ENCODE peak calls at places on chromosome 18, in five cellular contexts. One of them, this sample, is unnamed. For H3K36me3 and H3K27me3, the result is how much of the 10 kb centered on the place peaks cover.

GRCh38 chr18:10524507-10525425 is 1.1 kb upstream of the NAPG start:
- DNase-seq in effector memory CD4-positive, alpha-beta T cell: no peak
- DNase-seq in aorta: no peak
- DNase-seq in uterus: peak
- DNase-seq in psoas muscle: no peak
- DNase-seq in this sample: peak

GRCh38 chr18:21386523-21387240 is 144.7 kb downstream of the GREB1L start:
- DNase-seq in effector memory CD4-positive, alpha-beta T cell: no peak
- DNase-seq in aorta: no peak
- DNase-seq in uterus: no peak
- DNase-seq in psoas muscle: no peak
- DNase-seq in this sample: no peak

GRCh38 chr18:32201936-32202335 is 12.1 kb downstream of the MEP1B start:
- DNase-seq in effector memory CD4-positive, alpha-beta T cell: no peak
- DNase-seq in aorta: no peak
- DNase-seq in uterus: no peak
- DNase-seq in psoas muscle: no peak
- DNase-seq in this sample: no peak

GRCh38 chr18:68519341-68519740 is 195.6 kb downstream of the TMX3 start:
- DNase-seq in effector memory CD4-positive, alpha-beta T cell: no peak
- DNase-seq in aorta: no peak
- DNase-seq in uterus: no peak
- DNase-seq in psoas muscle: no peak
- DNase-seq in this sample: no peak

GRCh38 chr18:7467708-7468466 is 99.2 kb upstream of the PTPRM start:
- DNase-seq in effector memory CD4-positive, alpha-beta T cell: no peak
- DNase-seq in aorta: no peak
- DNase-seq in uterus: no peak
- DNase-seq in psoas muscle: no peak
- DNase-seq in this sample: no peak

GRCh38 chr18:8373486-8373885 is 235.8 kb upstream of the RAB12 start:
- DNase-seq in effector memory CD4-positive, alpha-beta T cell: no peak
- DNase-seq in aorta: no peak
- DNase-seq in uterus: no peak
- DNase-seq in psoas muscle: no peak
- DNase-seq in this sample: no peak

GRCh38 chr18:51724790-51725721 is 527.6 kb upstream of the MEX3C start:
- DNase-seq in effector memory CD4-positive, alpha-beta T cell: no peak
- DNase-seq in aorta: no peak
- DNase-seq in uterus: no peak
- DNase-seq in psoas muscle: no peak
- DNase-seq in this sample: no peak

GRCh38 chr18:12726774-12727550 is 24.1 kb downstream of the PSMG2 start:
- DNase-seq in effector memory CD4-positive, alpha-beta T cell: peak
- DNase-seq in aorta: no peak
- DNase-seq in uterus: peak
- DNase-seq in psoas muscle: no peak
- DNase-seq in this sample: no peak

GRCh38 chr18:73896685-73897084 is 250.9 kb downstream of the FBXO15 start:
- DNase-seq in effector memory CD4-positive, alpha-beta T cell: no peak
- DNase-seq in aorta: no peak
- DNase-seq in uterus: no peak
- DNase-seq in psoas muscle: no peak
- DNase-seq in this sample: no peak

GRCh38 chr18:76988015-76988826 is 144.4 kb downstream of the MBP start:
- DNase-seq in effector memory CD4-positive, alpha-beta T cell: no peak
- DNase-seq in aorta: no peak
- DNase-seq in uterus: no peak
- DNase-seq in psoas muscle: peak
- DNase-seq in this sample: no peak

GRCh38 chr18:45287531-45287930 is 327.7 kb upstream of the SLC14A2 start:
- DNase-seq in effector memory CD4-positive, alpha-beta T cell: no peak
- DNase-seq in aorta: no peak
- DNase-seq in uterus: no peak
- DNase-seq in psoas muscle: no peak
- DNase-seq in this sample: no peak

GRCh38 chr18:41881285-41881684 is 73.7 kb upstream of the PIK3C3 start:
- DNase-seq in effector memory CD4-positive, alpha-beta T cell: no peak
- DNase-seq in aorta: no peak
- DNase-seq in uterus: no peak
- DNase-seq in psoas muscle: no peak
- DNase-seq in this sample: peak

GRCh38 chr18:3985664-3986063 is 469.4 kb downstream of the DLGAP1 start:
- DNase-seq in effector memory CD4-positive, alpha-beta T cell: no peak
- DNase-seq in aorta: no peak
- DNase-seq in uterus: no peak
- DNase-seq in psoas muscle: no peak
- DNase-seq in this sample: no peak

GRCh38 chr18:70044626-70045025 is 97.0 kb upstream of the CD226 start:
- DNase-seq in effector memory CD4-positive, alpha-beta T cell: no peak
- DNase-seq in aorta: no peak
- DNase-seq in uterus: no peak
- DNase-seq in psoas muscle: no peak
- DNase-seq in this sample: peak

GRCh38 chr18:45402485-45403056 is 212.7 kb upstream of the SLC14A2 start:
- DNase-seq in effector memory CD4-positive, alpha-beta T cell: no peak
- DNase-seq in aorta: no peak
- DNase-seq in uterus: no peak
- DNase-seq in psoas muscle: no peak
- DNase-seq in this sample: peak

GRCh38 chr18:23176701-23177432 is 41.6 kb downstream of the CABLES1 start:
- DNase-seq in effector memory CD4-positive, alpha-beta T cell: no peak
- DNase-seq in aorta: no peak
- DNase-seq in uterus: no peak
- DNase-seq in psoas muscle: no peak
- DNase-seq in this sample: no peak

GRCh38 chr18:5051207-5051606 is 145.8 kb downstream of the AKAIN1 start:
- DNase-seq in effector memory CD4-positive, alpha-beta T cell: no peak
- DNase-seq in aorta: no peak
- DNase-seq in uterus: no peak
- DNase-seq in psoas muscle: no peak
- DNase-seq in this sample: no peak

GRCh38 chr18:50955246-50955645 is 12.6 kb upstream of the ELAC1 start:
- DNase-seq in effector memory CD4-positive, alpha-beta T cell: no peak
- DNase-seq in aorta: no peak
- DNase-seq in uterus: no peak
- DNase-seq in psoas muscle: no peak
- DNase-seq in this sample: no peak

GRCh38 chr18:25561923-25562322 is 210.0 kb upstream of the ZNF521 start:
- DNase-seq in effector memory CD4-positive, alpha-beta T cell: no peak
- DNase-seq in aorta: no peak
- DNase-seq in uterus: no peak
- DNase-seq in psoas muscle: no peak
- DNase-seq in this sample: peak

GRCh38 chr18:28048612-28049011 is 128.3 kb downstream of the CDH2 start:
- DNase-seq in effector memory CD4-positive, alpha-beta T cell: no peak
- DNase-seq in aorta: no peak
- DNase-seq in uterus: no peak
- DNase-seq in psoas muscle: no peak
- DNase-seq in this sample: no peak

GRCh38 chr18:31077883-31078282 is 24.3 kb downstream of the DSC2 start:
- DNase-seq in effector memory CD4-positive, alpha-beta T cell: no peak
- DNase-seq in aorta: no peak
- DNase-seq in uterus: no peak
- DNase-seq in psoas muscle: no peak
- DNase-seq in this sample: no peak

GRCh38 chr18:24799176-24799575 is 338.7 kb downstream of the HRH4 start:
- DNase-seq in effector memory CD4-positive, alpha-beta T cell: no peak
- DNase-seq in aorta: no peak
- DNase-seq in uterus: no peak
- DNase-seq in psoas muscle: no peak
- DNase-seq in this sample: no peak

GRCh38 chr18:55406374-55407045 is 181.5 kb downstream of the TCF4 start:
- DNase-seq in effector memory CD4-positive, alpha-beta T cell: no peak
- DNase-seq in aorta: no peak
- DNase-seq in uterus: no peak
- DNase-seq in psoas muscle: no peak
- DNase-seq in this sample: no peak

GRCh38 chr18:55404811-55405654 is 183.0 kb downstream of the TCF4 start:
- DNase-seq in effector memory CD4-positive, alpha-beta T cell: no peak
- DNase-seq in aorta: no peak
- DNase-seq in uterus: no peak
- DNase-seq in psoas muscle: no peak
- DNase-seq in this sample: no peak

GRCh38 chr18:55405655-55406373 is 182.2 kb downstream of the TCF4 start:
- DNase-seq in effector memory CD4-positive, alpha-beta T cell: no peak
- DNase-seq in aorta: peak
- DNase-seq in uterus: peak
- DNase-seq in psoas muscle: peak
- DNase-seq in this sample: peak

GRCh38 chr18:55407774-55408535 is 180.0 kb downstream of the TCF4 start:
- DNase-seq in effector memory CD4-positive, alpha-beta T cell: no peak
- DNase-seq in aorta: no peak
- DNase-seq in uterus: no peak
- DNase-seq in psoas muscle: no peak
- DNase-seq in this sample: no peak

DNA sequence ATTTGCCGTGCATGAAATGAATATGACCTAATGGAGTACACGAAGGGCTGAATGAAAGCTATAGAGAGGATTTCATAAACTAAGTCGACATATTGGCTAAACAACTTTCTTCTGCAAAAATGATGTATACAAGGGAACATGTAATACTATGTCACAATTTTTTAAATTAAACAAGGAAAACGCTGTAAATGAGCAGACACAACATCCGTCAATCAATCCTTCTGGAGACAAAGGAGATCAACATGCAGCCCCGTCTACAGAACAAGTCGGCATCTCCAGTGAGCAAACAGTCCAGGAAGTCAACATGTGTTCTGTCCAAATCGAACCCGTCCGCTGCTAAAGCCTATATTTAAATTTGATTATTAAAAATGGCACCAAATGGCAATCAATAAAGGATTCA is 180.8 kb downstream of the TCF4 start:
- DNase-seq in effector memory CD4-positive, alpha-beta T cell: no peak
- DNase-seq in aorta: no peak
- DNase-seq in uterus: no peak
- DNase-seq in psoas muscle: no peak
- DNase-seq in this sample: no peak
- H3K4me3 ChIP-seq in effector memory CD4-positive, alpha-beta T cell: no peak
- H3K4me3 ChIP-seq in aorta: no peak
- H3K4me3 ChIP-seq in uterus: no peak
- H3K4me3 ChIP-seq in psoas muscle: peak
- H3K4me3 ChIP-seq in this sample: peak

GRCh38 chr18:36392163-36392887 is 94.8 kb downstream of the FHOD3 start:
- DNase-seq in effector memory CD4-positive, alpha-beta T cell: no peak
- DNase-seq in aorta: no peak
- DNase-seq in uterus: no peak
- DNase-seq in psoas muscle: no peak
- DNase-seq in this sample: no peak
- H3K36me3 ChIP-seq in effector memory CD4-positive, alpha-beta T cell: under half
- H3K36me3 ChIP-seq in aorta: under half
- H3K36me3 ChIP-seq in uterus: under half
- H3K36me3 ChIP-seq in psoas muscle: under half
- H3K36me3 ChIP-seq in this sample: under half

DNA sequence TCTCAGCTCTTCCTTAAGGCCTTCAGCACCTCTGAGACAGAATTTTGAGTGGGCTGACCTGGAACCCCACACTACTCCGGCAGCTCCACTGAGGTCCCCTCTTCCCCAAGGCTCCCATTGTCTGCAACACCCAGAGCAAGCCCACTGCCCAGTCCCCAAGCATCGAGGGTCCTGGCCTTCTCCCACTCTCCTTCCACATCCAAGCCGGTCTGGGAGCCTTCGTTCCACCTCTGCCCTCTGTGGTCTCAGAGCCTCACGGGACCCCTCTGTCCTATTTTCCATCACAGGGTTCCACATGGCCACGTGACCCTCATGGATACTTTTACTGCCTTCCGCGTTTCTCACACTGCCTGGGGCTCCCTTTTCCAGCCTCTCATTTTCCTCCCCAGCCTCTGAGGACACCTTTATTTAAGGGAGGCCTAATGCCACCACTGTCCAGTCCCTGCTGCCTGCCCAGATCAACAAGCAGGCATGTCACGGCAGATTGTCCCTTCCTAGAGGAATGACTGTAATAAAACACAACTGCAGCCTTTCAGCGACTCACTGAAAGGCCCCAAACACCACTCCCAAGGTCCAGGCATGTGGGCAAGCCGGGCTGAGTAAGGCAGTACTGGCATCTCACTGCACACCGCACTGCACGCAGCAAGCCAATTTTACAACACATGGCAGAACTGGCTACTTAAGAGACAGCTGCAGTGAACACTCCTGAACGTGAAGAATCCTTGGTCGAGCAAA is 7.9 kb upstream of the SALL3 start:
- DNase-seq in effector memory CD4-positive, alpha-beta T cell: no peak
- DNase-seq in aorta: no peak
- DNase-seq in uterus: no peak
- DNase-seq in psoas muscle: no peak
- DNase-seq in this sample: no peak
- H3K27me3 ChIP-seq in effector memory CD4-positive, alpha-beta T cell: under half
- H3K27me3 ChIP-seq in aorta: under half
- H3K27me3 ChIP-seq in uterus: under half
- H3K27me3 ChIP-seq in psoas muscle: under half
- H3K27me3 ChIP-seq in this sample: under half

GRCh38 chr18:57805117-57805516 is 2.0 kb upstream of the ATP8B1 start:
- DNase-seq in effector memory CD4-positive, alpha-beta T cell: no peak
- DNase-seq in aorta: no peak
- DNase-seq in uterus: no peak
- DNase-seq in psoas muscle: no peak
- DNase-seq in this sample: no peak

GRCh38 chr18:57806891-57807280 is 3.8 kb upstream of the ATP8B1 start:
- DNase-seq in effector memory CD4-positive, alpha-beta T cell: no peak
- DNase-seq in aorta: no peak
- DNase-seq in uterus: no peak
- DNase-seq in psoas muscle: peak
- DNase-seq in this sample: peak

GRCh38 chr18:57806201-57806890 is 3.2 kb upstream of the ATP8B1 start:
- DNase-seq in effector memory CD4-positive, alpha-beta T cell: no peak
- DNase-seq in aorta: no peak
- DNase-seq in uterus: no peak
- DNase-seq in psoas muscle: no peak
- DNase-seq in this sample: no peak

GRCh38 chr18:57809190-57809589 is 6.1 kb upstream of the ATP8B1 start:
- DNase-seq in effector memory CD4-positive, alpha-beta T cell: no peak
- DNase-seq in aorta: no peak
- DNase-seq in uterus: no peak
- DNase-seq in psoas muscle: no peak
- DNase-seq in this sample: no peak

DNA sequence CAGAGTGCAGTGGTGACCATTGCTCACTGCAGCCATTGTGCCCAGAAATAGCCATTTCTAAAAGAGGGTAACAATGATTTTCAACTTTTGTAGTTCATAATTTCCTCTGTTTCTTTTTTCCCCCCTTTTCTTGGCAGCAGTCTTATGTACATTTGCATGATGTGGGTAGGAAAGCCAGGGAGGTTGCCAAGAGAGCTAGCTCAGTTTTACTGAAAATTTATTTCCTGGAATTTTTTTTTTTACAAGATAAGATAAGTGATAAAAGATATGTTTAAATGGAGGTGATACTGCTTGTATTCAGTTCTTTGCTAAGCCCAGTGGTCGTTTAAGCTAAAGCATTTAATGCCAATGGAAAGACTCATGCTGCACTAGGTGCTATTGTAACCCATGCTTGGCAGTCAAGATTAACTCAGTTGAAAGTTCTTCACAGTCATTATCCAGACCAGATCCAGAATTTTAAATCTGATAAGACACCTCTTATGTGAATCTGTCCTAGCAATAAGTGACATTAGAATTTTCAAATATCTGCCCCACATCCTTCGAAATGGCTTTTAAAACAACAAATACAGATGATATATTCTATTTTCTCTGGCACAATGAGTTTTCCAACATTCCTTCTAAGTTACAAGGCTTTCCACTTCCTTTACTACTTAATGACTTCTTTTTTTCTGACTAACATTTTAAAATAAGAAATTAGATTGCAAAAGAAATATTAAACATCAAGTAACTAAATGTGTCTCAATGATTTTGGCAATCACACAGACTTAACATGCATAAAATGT is 4.4 kb upstream of the ATP8B1 start:
- DNase-seq in effector memory CD4-positive, alpha-beta T cell: no peak
- DNase-seq in aorta: no peak
- DNase-seq in uterus: no peak
- DNase-seq in psoas muscle: no peak
- DNase-seq in this sample: no peak
- H3K4me3 ChIP-seq in effector memory CD4-positive, alpha-beta T cell: no peak
- H3K4me3 ChIP-seq in aorta: no peak
- H3K4me3 ChIP-seq in uterus: no peak
- H3K4me3 ChIP-seq in psoas muscle: no peak
- H3K4me3 ChIP-seq in this sample: peak